ENCODE peak calls at places on chromosomes 2 and 18, in four cellular contexts. One of them, this sample, is unnamed.

GRCh38 chr18:5395860-5396448 is 100.4 kb upstream of the ZBTB14 start:
- DNase-seq in tibial artery: no peak
- DNase-seq in DMS 273 treated with DMSO at 0.1 percent for 48 hours: no peak
- DNase-seq in bronchial epithelial cell: no peak
- DNase-seq in this sample: no peak

GRCh38 chr18:9348079-9348671 is 13.6 kb downstream of the TWSG1 start:
- DNase-seq in tibial artery: no peak
- DNase-seq in DMS 273 treated with DMSO at 0.1 percent for 48 hours: no peak
- DNase-seq in bronchial epithelial cell: no peak
- DNase-seq in this sample: no peak

GRCh38 chr2:238426568-238427434 is at the start of gene ASB1:
- DNase-seq in tibial artery: peak
- DNase-seq in DMS 273 treated with DMSO at 0.1 percent for 48 hours: peak
- DNase-seq in bronchial epithelial cell: peak
- DNase-seq in this sample: peak

GRCh38 chr2:207167129-207167923 is 1.6 kb upstream of the KLF7 start:
- DNase-seq in tibial artery: no peak
- DNase-seq in DMS 273 treated with DMSO at 0.1 percent for 48 hours: no peak
- DNase-seq in bronchial epithelial cell: peak
- DNase-seq in this sample: no peak

GRCh38 chr2:54590216-54590961 is 133.1 kb upstream of the EML6 start:
- DNase-seq in tibial artery: no peak
- DNase-seq in DMS 273 treated with DMSO at 0.1 percent for 48 hours: no peak
- DNase-seq in bronchial epithelial cell: no peak
- DNase-seq in this sample: no peak

GRCh38 chr2:49973917-49974368 is 819.6 kb upstream of the FSHR start:
- DNase-seq in tibial artery: no peak
- DNase-seq in DMS 273 treated with DMSO at 0.1 percent for 48 hours: peak
- DNase-seq in bronchial epithelial cell: peak
- DNase-seq in this sample: peak

GRCh38 chr2:148861367-148861766 is 13.7 kb upstream of the KIF5C start:
- DNase-seq in tibial artery: no peak
- DNase-seq in DMS 273 treated with DMSO at 0.1 percent for 48 hours: no peak
- DNase-seq in bronchial epithelial cell: no peak
- DNase-seq in this sample: no peak

GRCh38 chr2:121253674-121254240 is 31.2 kb downstream of the TFCP2L1 start:
- DNase-seq in tibial artery: no peak
- DNase-seq in DMS 273 treated with DMSO at 0.1 percent for 48 hours: no peak
- DNase-seq in bronchial epithelial cell: no peak
- DNase-seq in this sample: no peak

GRCh38 chr2:224039080-224039769 is at the start of gene SERPINE2:
- DNase-seq in tibial artery: peak
- DNase-seq in DMS 273 treated with DMSO at 0.1 percent for 48 hours: no peak
- DNase-seq in bronchial epithelial cell: peak
- DNase-seq in this sample: peak

GRCh38 chr2:229254206-229254605 is 16.9 kb downstream of the PID1 start:
- DNase-seq in tibial artery: no peak
- DNase-seq in DMS 273 treated with DMSO at 0.1 percent for 48 hours: no peak
- DNase-seq in bronchial epithelial cell: no peak
- DNase-seq in this sample: no peak

GRCh38 chr2:105802587-105802986 is 57.9 kb downstream of the NCK2 start:
- DNase-seq in tibial artery: no peak
- DNase-seq in DMS 273 treated with DMSO at 0.1 percent for 48 hours: no peak
- DNase-seq in bronchial epithelial cell: peak
- DNase-seq in this sample: no peak

GRCh38 chr2:61853086-61853847 is 593 bp downstream of the FAM161A start:
- DNase-seq in tibial artery: no peak
- DNase-seq in DMS 273 treated with DMSO at 0.1 percent for 48 hours: peak
- DNase-seq in bronchial epithelial cell: peak
- DNase-seq in this sample: peak

This sample was measured in left cardiac atrium.